ENCODE peak calls at places on chromosomes 16 and 17, in five cellular contexts. One of them, this sample, is unnamed.
A peak's percentile ranks its signal among the peaks of the same experiment; 100 is the strongest.

GRCh38 chr16:87393680-87394055 is 1.5 kb downstream of the MAP1LC3B start:
- DNase-seq in ascending aorta: no peak
- DNase-seq in neural progenitor cell: no peak
- DNase-seq in right lobe of liver: no peak
- DNase-seq in transverse colon: no peak
- DNase-seq in this sample: no peak

GRCh38 chr17:40564883-40565744 is at the start of gene CCR7:
- DNase-seq in neural progenitor cell: no peak
- DNase-seq in transverse colon: peak; percentile 58
- DNase-seq in right lobe of liver: no peak
- DNase-seq in ascending aorta: no peak
- DNase-seq in this sample: no peak

GRCh38 chr17:80545499-80545826 is 825 bp downstream of the RPTOR start:
- DNase-seq in right lobe of liver: no peak
- DNase-seq in neural progenitor cell: no peak
- DNase-seq in ascending aorta: no peak
- DNase-seq in transverse colon: no peak
- DNase-seq in this sample: no peak

GRCh38 chr16:46991729-46992704 is 18.5 kb upstream of the DNAJA2 start:
- DNase-seq in neural progenitor cell: no peak
- DNase-seq in ascending aorta: no peak
- DNase-seq in right lobe of liver: no peak
- DNase-seq in transverse colon: no peak
- DNase-seq in this sample: no peak

GRCh38 chr17:47945529-47946508 is 4.4 kb downstream of the PNPO start:
- DNase-seq in ascending aorta: no peak
- DNase-seq in right lobe of liver: peak; percentile 72
- DNase-seq in transverse colon: no peak
- DNase-seq in neural progenitor cell: no peak
- DNase-seq in this sample: peak; percentile 49

GRCh38 chr16:89581861-89582563 is 6.5 kb downstream of the CPNE7 start:
- DNase-seq in ascending aorta: no peak
- DNase-seq in transverse colon: peak; percentile 43
- DNase-seq in neural progenitor cell: no peak
- DNase-seq in right lobe of liver: peak; percentile 83
- DNase-seq in this sample: no peak

GRCh38 chr16:88316941-88317618 is 65.7 kb upstream of the ZNF469 start:
- DNase-seq in right lobe of liver: no peak
- DNase-seq in neural progenitor cell: no peak
- DNase-seq in ascending aorta: no peak
- DNase-seq in transverse colon: no peak
- DNase-seq in this sample: no peak

GRCh38 chr17:12982224-12982623 is 35.6 kb downstream of the ELAC2 start:
- DNase-seq in neural progenitor cell: no peak
- DNase-seq in transverse colon: no peak
- DNase-seq in right lobe of liver: no peak
- DNase-seq in ascending aorta: no peak
- DNase-seq in this sample: no peak

GRCh38 chr16:67884-68789 is 4.3 kb downstream of the RHBDF1 start:
- DNase-seq in right lobe of liver: peak; percentile 17
- DNase-seq in transverse colon: no peak
- DNase-seq in ascending aorta: no peak
- DNase-seq in neural progenitor cell: no peak
- DNase-seq in this sample: no peak

GRCh38 chr17:65048441-65048840 is 8.1 kb downstream of the GNA13 start:
- DNase-seq in ascending aorta: no peak
- DNase-seq in right lobe of liver: no peak
- DNase-seq in transverse colon: no peak
- DNase-seq in neural progenitor cell: no peak
- DNase-seq in this sample: no peak

GRCh38 chr16:78396046-78396445 is 296.6 kb downstream of the WWOX start:
- DNase-seq in ascending aorta: no peak
- DNase-seq in neural progenitor cell: peak; percentile 11
- DNase-seq in transverse colon: no peak
- DNase-seq in right lobe of liver: no peak
- DNase-seq in this sample: no peak

GRCh38 chr16:9612267-9612666 is 520.8 kb downstream of the HAPSTR1 start:
- DNase-seq in transverse colon: no peak
- DNase-seq in ascending aorta: no peak
- DNase-seq in right lobe of liver: no peak
- DNase-seq in neural progenitor cell: peak; percentile 21
- DNase-seq in this sample: no peak

GRCh38 chr17:19313746-19314651 is 48.5 kb downstream of the B9D1 start:
- DNase-seq in right lobe of liver: peak; percentile 7
- DNase-seq in ascending aorta: no peak
- DNase-seq in neural progenitor cell: no peak
- DNase-seq in transverse colon: peak; percentile 60
- DNase-seq in this sample: no peak

GRCh38 chr16:10987361-10988163 is 43.2 kb downstream of the CLEC16A start:
- DNase-seq in right lobe of liver: no peak
- DNase-seq in transverse colon: no peak
- DNase-seq in neural progenitor cell: no peak
- DNase-seq in ascending aorta: no peak
- DNase-seq in this sample: no peak

GRCh38 chr16:73232555-73233422 is 184.9 kb upstream of the ZFHX3 start:
- DNase-seq in neural progenitor cell: no peak
- DNase-seq in ascending aorta: no peak
- DNase-seq in right lobe of liver: peak; percentile 20
- DNase-seq in transverse colon: peak; percentile 18
- DNase-seq in this sample: no peak

GRCh38 chr16:2795714-2796143 is 2.5 kb upstream of the PRSS41 start:
- DNase-seq in neural progenitor cell: no peak
- DNase-seq in ascending aorta: no peak
- DNase-seq in transverse colon: peak; percentile 60
- DNase-seq in right lobe of liver: no peak
- DNase-seq in this sample: no peak

GRCh38 chr16:80794071-80794470 is 10.3 kb downstream of the CDYL2 start:
- DNase-seq in right lobe of liver: no peak
- DNase-seq in neural progenitor cell: no peak
- DNase-seq in transverse colon: no peak
- DNase-seq in ascending aorta: no peak
- DNase-seq in this sample: no peak

GRCh38 chr17:79005063-79005861 is 4.3 kb downstream of the CANT1 start:
- DNase-seq in transverse colon: peak; percentile 88
- DNase-seq in neural progenitor cell: no peak
- DNase-seq in ascending aorta: no peak
- DNase-seq in right lobe of liver: peak; percentile 21
- DNase-seq in this sample: no peak

GRCh38 chr16:68792465-68793324 is 50.6 kb upstream of the TANGO6 start:
- DNase-seq in right lobe of liver: peak; percentile 65
- DNase-seq in transverse colon: peak; percentile 68
- DNase-seq in ascending aorta: no peak
- DNase-seq in neural progenitor cell: no peak
- DNase-seq in this sample: no peak

GRCh38 chr17:59296190-59296589 is 35.3 kb upstream of the YPEL2 start:
- DNase-seq in transverse colon: no peak
- DNase-seq in right lobe of liver: no peak
- DNase-seq in neural progenitor cell: peak; percentile 15
- DNase-seq in ascending aorta: no peak
- DNase-seq in this sample: no peak

GRCh38 chr17:68445671-68446070 is 11.6 kb downstream of the WIPI1 start:
- DNase-seq in transverse colon: no peak
- DNase-seq in ascending aorta: no peak
- DNase-seq in neural progenitor cell: no peak
- DNase-seq in right lobe of liver: no peak
- DNase-seq in this sample: no peak

GRCh38 chr17:27354491-27355081 is 60.7 kb downstream of the WSB1 start:
- DNase-seq in ascending aorta: no peak
- DNase-seq in neural progenitor cell: no peak
- DNase-seq in transverse colon: no peak
- DNase-seq in right lobe of liver: no peak
- DNase-seq in this sample: no peak

GRCh38 chr16:57863434-57864160 is 61.3 kb upstream of the KIFC3 start:
- DNase-seq in neural progenitor cell: peak; percentile 70
- DNase-seq in transverse colon: peak; percentile 59
- DNase-seq in right lobe of liver: peak; percentile 64
- DNase-seq in ascending aorta: no peak
- DNase-seq in this sample: peak; percentile 66

GRCh38 chr17:39264119-39264518 is 38.4 kb upstream of the STAC2 start:
- DNase-seq in transverse colon: no peak
- DNase-seq in neural progenitor cell: no peak
- DNase-seq in right lobe of liver: no peak
- DNase-seq in ascending aorta: no peak
- DNase-seq in this sample: no peak

GRCh38 chr17:31696184-31696602 is 162.9 kb downstream of the COPRS start:
- DNase-seq in right lobe of liver: peak; percentile 56
- DNase-seq in neural progenitor cell: peak; percentile 94
- DNase-seq in transverse colon: peak; percentile 52
- DNase-seq in ascending aorta: peak; percentile 58
- DNase-seq in this sample: peak; percentile 6

GRCh38 chr17:83125515-83126274 is 46.3 kb downstream of the METRNL start:
- DNase-seq in right lobe of liver: no peak
- DNase-seq in transverse colon: peak; percentile 61
- DNase-seq in neural progenitor cell: no peak
- DNase-seq in ascending aorta: peak; percentile 14
- DNase-seq in this sample: peak; percentile 17

GRCh38 chr17:75240394-75241142 is 20.8 kb downstream of the GGA3 start:
- DNase-seq in transverse colon: no peak
- DNase-seq in right lobe of liver: no peak
- DNase-seq in neural progenitor cell: peak; percentile 88
- DNase-seq in ascending aorta: no peak
- DNase-seq in this sample: no peak

DNA sequence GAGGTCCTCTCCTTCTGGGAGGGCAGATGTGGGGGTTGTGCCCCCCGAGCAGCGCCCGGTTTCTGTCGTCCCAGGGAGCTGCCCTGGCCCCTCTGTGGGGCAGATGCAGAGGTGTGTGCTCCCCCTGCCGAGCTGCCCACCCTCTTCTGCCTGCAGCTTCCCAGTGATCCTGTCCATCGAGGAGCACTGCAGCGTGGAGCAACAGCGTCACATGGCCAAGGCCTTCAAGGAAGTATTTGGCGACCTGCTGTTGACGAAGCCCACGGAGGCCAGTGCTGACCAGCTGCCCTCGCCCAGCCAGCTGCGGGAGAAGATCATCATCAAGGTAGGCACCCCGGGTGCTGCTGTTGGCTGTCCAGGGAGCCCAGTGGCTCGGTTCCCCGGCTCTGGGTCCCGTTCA is 110.8 kb downstream of the SDR42E1 start:
- DNase-seq in transverse colon: no peak
- DNase-seq in ascending aorta: no peak
- DNase-seq in neural progenitor cell: no peak
- DNase-seq in right lobe of liver: no peak
- DNase-seq in this sample: no peak
- H3K27ac ChIP-seq in transverse colon: no peak overlapping the region
- H3K27ac ChIP-seq in ascending aorta: no peak overlapping the region
- H3K27ac ChIP-seq in neural progenitor cell: no peak overlapping the region
- H3K27ac ChIP-seq in right lobe of liver: no peak overlapping the region
- H3K27ac ChIP-seq in this sample: no peak overlapping the region

GRCh38 chr16:17773698-17774101 is 302.9 kb upstream of the XYLT1 start:
- DNase-seq in neural progenitor cell: peak; percentile 11
- DNase-seq in right lobe of liver: no peak
- DNase-seq in transverse colon: no peak
- DNase-seq in ascending aorta: no peak
- DNase-seq in this sample: no peak

GRCh38 chr16:17766012-17766411 is 295.3 kb upstream of the XYLT1 start:
- DNase-seq in neural progenitor cell: no peak
- DNase-seq in ascending aorta: no peak
- DNase-seq in right lobe of liver: no peak
- DNase-seq in transverse colon: no peak
- DNase-seq in this sample: no peak

GRCh38 chr16:17770104-17770503 is 299.3 kb upstream of the XYLT1 start:
- DNase-seq in ascending aorta: no peak
- DNase-seq in neural progenitor cell: no peak
- DNase-seq in transverse colon: no peak
- DNase-seq in right lobe of liver: no peak
- DNase-seq in this sample: no peak

DNA sequence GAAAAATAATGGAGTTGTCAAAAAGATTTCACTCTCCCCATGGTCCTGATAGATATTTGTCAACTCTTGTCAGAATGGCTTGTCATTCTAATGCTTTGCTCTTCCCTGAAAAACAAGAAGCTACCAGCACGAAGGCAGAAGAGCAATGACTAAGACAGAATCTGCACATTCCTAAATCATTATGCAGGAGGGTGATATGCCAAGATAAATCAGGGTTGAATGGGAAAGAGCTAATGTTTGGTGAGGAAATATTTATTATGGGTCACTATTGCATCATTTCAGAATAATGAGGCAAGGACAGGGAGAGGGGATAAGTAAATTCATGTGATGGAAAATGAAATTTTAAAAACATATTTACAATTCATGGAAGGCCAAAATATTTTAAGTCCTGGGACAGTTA is 297.5 kb upstream of the XYLT1 start:
- DNase-seq in neural progenitor cell: no peak
- DNase-seq in transverse colon: no peak
- DNase-seq in ascending aorta: no peak
- DNase-seq in right lobe of liver: no peak
- DNase-seq in this sample: no peak
- H3K27ac ChIP-seq in neural progenitor cell: no peak overlapping the region
- H3K27ac ChIP-seq in transverse colon: no peak overlapping the region
- H3K27ac ChIP-seq in ascending aorta: no peak overlapping the region
- H3K27ac ChIP-seq in right lobe of liver: no peak overlapping the region
- H3K27ac ChIP-seq in this sample: no peak overlapping the region

DNA sequence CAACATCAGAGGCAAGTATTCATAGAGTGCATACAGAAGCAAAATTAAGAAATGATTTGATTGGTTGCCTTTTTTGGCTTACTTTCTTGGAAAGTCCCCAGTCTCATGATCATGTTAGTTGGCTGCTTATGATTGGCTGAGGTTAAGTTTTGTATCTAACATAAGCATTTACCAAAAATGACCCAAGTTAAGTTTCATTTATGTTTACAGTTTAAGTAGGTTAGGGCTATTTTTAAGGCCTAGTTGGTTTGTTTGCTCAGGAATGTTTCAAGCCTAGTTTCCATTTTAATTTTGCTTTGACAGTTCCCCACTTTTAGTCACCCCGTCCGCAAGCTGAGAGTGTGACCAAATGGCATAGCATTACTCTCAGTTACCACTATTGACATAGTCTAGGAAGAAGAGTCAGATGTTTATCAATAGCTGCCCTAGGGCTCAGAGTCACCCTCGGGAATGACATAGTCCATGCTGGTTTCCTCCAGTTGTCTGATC is 36.3 kb downstream of the DGKE start:
- DNase-seq in ascending aorta: no peak
- DNase-seq in transverse colon: no peak
- DNase-seq in right lobe of liver: no peak
- DNase-seq in neural progenitor cell: no peak
- DNase-seq in this sample: no peak
- H3K27ac ChIP-seq in ascending aorta: no peak overlapping the region
- H3K27ac ChIP-seq in transverse colon: no peak overlapping the region
- H3K27ac ChIP-seq in right lobe of liver: no peak overlapping the region
- H3K27ac ChIP-seq in neural progenitor cell: no peak overlapping the region
- H3K27ac ChIP-seq in this sample: no peak overlapping the region

GRCh38 chr17:81727324-81728031 is 15.4 kb downstream of the SLC25A10 start:
- DNase-seq in transverse colon: peak; percentile 78
- DNase-seq in ascending aorta: no peak
- DNase-seq in right lobe of liver: peak; percentile 75
- DNase-seq in neural progenitor cell: no peak
- DNase-seq in this sample: no peak

GRCh38 chr17:81720267-81721071 is 8.4 kb downstream of the SLC25A10 start:
- DNase-seq in neural progenitor cell: no peak
- DNase-seq in right lobe of liver: no peak
- DNase-seq in ascending aorta: no peak
- DNase-seq in transverse colon: no peak
- DNase-seq in this sample: no peak

GRCh38 chr17:81722184-81723120 is 10.4 kb downstream of the SLC25A10 start:
- DNase-seq in right lobe of liver: peak; percentile 89
- DNase-seq in neural progenitor cell: no peak
- DNase-seq in transverse colon: peak; percentile 93
- DNase-seq in ascending aorta: no peak
- DNase-seq in this sample: peak; percentile 38

GRCh38 chr17:81726004-81726403 is 13.9 kb downstream of the SLC25A10 start:
- DNase-seq in right lobe of liver: no peak
- DNase-seq in neural progenitor cell: no peak
- DNase-seq in transverse colon: no peak
- DNase-seq in ascending aorta: no peak
- DNase-seq in this sample: no peak

GRCh38 chr17:81723651-81724209 is 11.6 kb downstream of the SLC25A10 start:
- DNase-seq in right lobe of liver: no peak
- DNase-seq in neural progenitor cell: no peak
- DNase-seq in ascending aorta: no peak
- DNase-seq in transverse colon: peak; percentile 48
- DNase-seq in this sample: no peak
- H3K27ac ChIP-seq in right lobe of liver: peak overlapping the region; percentile 50
- H3K27ac ChIP-seq in neural progenitor cell: no peak overlapping the region
- H3K27ac ChIP-seq in ascending aorta: no peak overlapping the region
- H3K27ac ChIP-seq in transverse colon: peak overlapping the region; percentile 60
- H3K27ac ChIP-seq in this sample: no peak overlapping the region